ENCODE peak calls at places on chromosomes 11 and 22, in seven cellular contexts. S, Y, E, V, J, L and U are unnamed samples.

GRCh38 chr11:117870176-117870952 is 6.1 kb downstream of the FXYD6 start:
- DNase-seq in S (peak; percentile 37), Y (no peak), E (no peak), V (no peak), J (no peak), L (no peak), U (peak; percentile 92)

GRCh38 chr11:134858783-134859480 is 446.9 kb upstream of the B3GAT1 start:
- DNase-seq in S (peak; percentile 3), Y (no peak), E (no peak), V (no peak), J (no peak), L (no peak), U (no peak)

GRCh38 chr22:29859976-29860766 is 22.1 kb upstream of the ASCC2 start:
- DNase-seq in S (no peak), Y (no peak), E (no peak), V (no peak), J (no peak), L (no peak), U (no peak)

GRCh38 chr22:36225333-36225922 is 13.9 kb downstream of the APOL2 start:
- DNase-seq in S (no peak), Y (no peak), E (no peak), V (no peak), J (no peak), L (no peak), U (no peak)

GRCh38 chr11:69137148-69137844 is 18.4 kb upstream of the SMIM38 start:
- DNase-seq in S (no peak), Y (no peak), E (no peak), V (no peak), J (peak; percentile 19), L (no peak), U (no peak)

GRCh38 chr11:117942255-117942654 is 13.1 kb upstream of the TMPRSS13 start:
- DNase-seq in S (no peak), Y (no peak), E (no peak), V (no peak), J (no peak), L (no peak), U (no peak)

GRCh38 chr11:44208976-44209603 is 100.8 kb downstream of the ALX4 start:
- DNase-seq in S (no peak), Y (no peak), E (no peak), V (no peak), J (no peak), L (no peak), U (no peak)

GRCh38 chr11:34501500-34501899 is 12.1 kb downstream of the ELF5 start:
- DNase-seq in S (no peak), Y (no peak), E (no peak), V (no peak), J (no peak), L (peak; percentile 44), U (no peak)

GRCh38 chr11:35873721-35874120 is 70.1 kb upstream of the LDLRAD3 start:
- DNase-seq in S (no peak), Y (no peak), E (no peak), V (no peak), J (no peak), L (peak; percentile 84), U (no peak)

GRCh38 chr11:104650234-104650633 is 248.0 kb downstream of the CASP12 start:
- DNase-seq in S (peak; percentile 61), Y (no peak), E (peak; percentile 56), V (no peak), J (no peak), L (no peak), U (no peak)

GRCh38 chr22:47169801-47170140 is 407.3 kb downstream of the TBC1D22A start:
- DNase-seq in S (no peak), Y (peak; percentile 54), E (no peak), V (no peak), J (peak; percentile 19), L (no peak), U (no peak)

GRCh38 chr11:75654314-75654713 is 14.5 kb downstream of the MAP6 start:
- DNase-seq in S (no peak), Y (no peak), E (no peak), V (no peak), J (no peak), L (no peak), U (no peak)

GRCh38 chr11:25794804-25795203 is 537.1 kb upstream of the ANO3 start:
- DNase-seq in S (no peak), Y (no peak), E (peak; percentile 60), V (no peak), J (no peak), L (no peak), U (no peak)

GRCh38 chr11:5476184-5476819 is 12.2 kb upstream of the OR52D1 start:
- DNase-seq in S (peak; percentile 34), Y (no peak), E (peak; percentile 64), V (peak; percentile 69), J (no peak), L (peak; percentile 48), U (peak; percentile 15)

GRCh38 chr22:35509451-35509850 is 31.2 kb upstream of the RASD2 start:
- DNase-seq in S (no peak), Y (no peak), E (no peak), V (no peak), J (no peak), L (no peak), U (no peak)

GRCh38 chr22:33835196-33835788 is 85.0 kb downstream of the LARGE1 start:
- DNase-seq in S (no peak), Y (no peak), E (peak; percentile 48), V (no peak), J (no peak), L (no peak), U (no peak)

GRCh38 chr11:67098799-67099198 is 20.3 kb upstream of the KDM2A start:
- DNase-seq in S (no peak), Y (no peak), E (no peak), V (peak; percentile 7), J (no peak), L (no peak), U (no peak)

DNA sequence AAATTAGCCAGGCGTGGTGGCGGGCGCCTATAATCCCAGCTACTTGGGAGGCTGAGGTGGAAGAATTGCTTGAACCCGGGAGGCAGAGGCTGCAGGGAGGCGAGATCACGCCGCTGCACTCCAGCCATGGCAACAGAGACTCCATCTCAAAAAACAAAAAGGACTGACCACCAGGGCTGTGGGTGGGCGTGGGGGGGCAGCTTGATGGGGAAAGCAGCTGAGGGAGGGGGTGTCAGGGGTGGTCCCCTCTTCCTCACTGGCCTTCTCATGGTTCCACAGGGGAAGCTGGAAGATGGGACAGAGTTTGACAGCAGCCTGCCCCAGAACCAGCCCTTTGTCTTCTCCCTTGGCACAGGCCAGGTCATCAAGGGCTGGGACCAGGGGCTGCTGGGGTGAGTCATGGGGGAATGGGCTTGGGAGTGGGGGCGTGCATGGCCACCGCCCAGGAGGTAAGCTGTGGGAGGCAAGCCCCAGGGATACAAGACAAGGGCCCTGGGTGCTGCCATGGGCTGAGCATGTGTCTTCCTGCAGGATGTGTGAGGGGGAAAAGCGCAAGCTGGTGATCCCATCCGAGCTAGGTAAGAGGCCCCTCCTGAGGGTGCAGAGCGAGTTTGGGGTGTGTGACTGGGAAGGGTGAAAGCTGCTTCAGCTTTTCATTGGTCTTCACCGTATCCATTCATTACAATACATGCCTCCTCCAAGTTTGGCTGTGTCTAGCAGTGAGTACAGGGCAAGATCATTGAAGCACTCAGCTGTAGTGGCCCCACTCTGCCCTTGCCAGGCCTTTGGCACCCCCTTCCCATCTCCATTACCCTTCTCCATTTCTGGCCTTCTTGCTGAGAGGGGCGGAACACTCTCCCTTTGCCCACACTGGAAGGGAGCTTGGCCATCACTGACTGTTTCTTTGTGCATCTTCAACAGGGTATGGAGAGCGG is 2.3 kb downstream of the FKBP2 start:
- DNase-seq in S (no peak), Y (no peak), E (no peak), V (no peak), J (no peak), L (no peak), U (no peak)
- H3K4me3 ChIP-seq in S (peak overlapping the region; percentile 65), Y (peak overlapping the region; percentile 91), E (no peak overlapping the region), V (peak overlapping the region; percentile 99), J (peak overlapping the region; percentile 96), L (no peak overlapping the region), U (no peak overlapping the region)

GRCh38 chr11:1571760-1572199 is 291 bp downstream of the DUSP8 start:
- DNase-seq in S (no peak), Y (no peak), E (no peak), V (no peak), J (no peak), L (no peak), U (no peak)

GRCh38 chr11:1570001-1570453 is 2.0 kb downstream of the DUSP8 start:
- DNase-seq in S (no peak), Y (no peak), E (no peak), V (no peak), J (no peak), L (peak; percentile 14), U (no peak)

GRCh38 chr11:1569251-1569780 is 2.8 kb downstream of the DUSP8 start:
- DNase-seq in S (no peak), Y (no peak), E (no peak), V (no peak), J (no peak), L (no peak), U (no peak)

GRCh38 chr11:1570896-1571759 is 943 bp downstream of the DUSP8 start:
- DNase-seq in S (peak; percentile 30), Y (peak; percentile 73), E (peak; percentile 60), V (peak; percentile 23), J (no peak), L (peak; percentile 46), U (peak; percentile 58)

DNA sequence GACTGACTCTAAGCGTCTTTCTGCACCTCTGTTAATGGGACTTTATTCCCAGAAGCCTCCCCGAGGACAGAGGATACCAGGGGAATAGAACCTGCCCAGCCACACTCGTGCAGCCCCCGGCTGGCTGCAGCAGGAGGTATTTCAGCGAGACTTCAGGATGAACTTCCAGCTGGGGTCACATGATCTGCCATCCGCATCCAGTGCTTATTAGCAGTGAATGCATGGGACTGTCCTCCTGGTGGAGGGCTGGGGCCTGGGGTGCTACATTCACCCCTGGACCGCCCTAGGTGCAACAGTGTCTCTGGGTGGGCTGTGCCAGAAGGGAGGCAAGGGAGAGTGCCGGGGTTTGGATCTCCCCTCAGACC is 1.6 kb downstream of the DUSP8 start:
- DNase-seq in S (no peak), Y (no peak), E (no peak), V (no peak), J (no peak), L (no peak), U (no peak)
- H3K4me1 ChIP-seq in S (no peaks in the 10 kb centered on the region), Y (peaks cover 27% of the 10 kb centered on the region), E (peaks cover 6% of the 10 kb centered on the region), V (no peaks in the 10 kb centered on the region), J (no peaks in the 10 kb centered on the region), L (peaks cover 69% of the 10 kb centered on the region), U (peaks cover 3% of the 10 kb centered on the region)

DNA sequence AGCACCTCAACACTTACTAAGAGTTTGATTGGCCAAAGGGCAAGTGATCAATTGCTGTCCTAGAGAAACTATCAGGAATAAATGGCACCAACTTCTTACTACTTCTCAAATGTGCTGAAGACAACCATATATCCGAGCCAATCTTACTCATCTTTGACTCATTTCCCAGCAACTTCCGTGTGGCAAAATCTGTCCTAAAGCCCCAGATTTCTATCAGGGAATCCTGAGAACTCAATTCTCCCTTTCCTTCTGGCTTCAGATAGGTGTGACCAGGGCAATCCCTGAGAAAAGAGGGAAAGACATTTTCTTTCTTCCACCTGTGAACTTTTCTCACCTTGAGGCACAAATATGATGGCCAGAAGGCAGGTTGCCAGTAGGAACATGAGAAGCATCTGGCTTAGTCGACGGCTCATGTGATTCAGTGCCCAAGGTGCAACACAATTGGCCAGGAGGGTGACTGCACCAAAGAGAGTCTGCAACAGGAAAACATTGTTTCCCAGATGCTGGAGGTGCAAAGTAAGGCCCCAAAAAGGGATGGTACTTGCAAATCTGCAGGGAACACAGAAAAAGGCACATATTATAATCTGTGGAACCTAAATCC is 21.8 kb upstream of the SLC22A24 start:
- DNase-seq in S (no peak), Y (no peak), E (no peak), V (no peak), J (no peak), L (peak; percentile 61), U (no peak)
- H3K4me3 ChIP-seq in S (no peak overlapping the region), Y (no peak overlapping the region), E (no peak overlapping the region), V (no peak overlapping the region), J (no peak overlapping the region), L (no peak overlapping the region), U (no peak overlapping the region)

GRCh38 chr22:23233746-23234408 is 53.6 kb downstream of the BCR start:
- DNase-seq in S (no peak), Y (no peak), E (no peak), V (peak; percentile 64), J (peak; percentile 62), L (no peak), U (peak; percentile 26)
- H3K4me1 ChIP-seq in S (no peaks in the 10 kb centered on the region), Y (peaks cover 60% of the 10 kb centered on the region), E (peaks cover 30% of the 10 kb centered on the region), V (no peaks in the 10 kb centered on the region), J (peaks cover 9% of the 10 kb centered on the region), L (peaks cover 27% of the 10 kb centered on the region), U (no peaks in the 10 kb centered on the region)